ENCODE peak calls at places on chromosome 1, in eight cellular contexts. One of them, this sample, is unnamed.

GRCh38 chr1:200891774-200892157 is 2.9 kb upstream of the INAVA start:
- DNase-seq in uterus: no peak
- DNase-seq in NCI-H748 treated with DMSO at 0.1 percent for 48 hours: no peak
- DNase-seq in NCI-H2171: no peak
- DNase-seq in left cardiac atrium: no peak
- DNase-seq in stimulated activated CD8-positive, alpha-beta memory T cell treated with anti-CD3 and anti-CD28 coated beads, Interleukin-4, amount 100 ng/mL, for 1 hour: no peak
- DNase-seq in T-helper 22 cell: no peak
- DNase-seq in hepatocyte: peak
- DNase-seq in this sample: no peak

GRCh38 chr1:21510113-21510493 is 880 bp downstream of the ALPL start:
- DNase-seq in uterus: no peak
- DNase-seq in NCI-H748 treated with DMSO at 0.1 percent for 48 hours: no peak
- DNase-seq in NCI-H2171: no peak
- DNase-seq in left cardiac atrium: no peak
- DNase-seq in stimulated activated CD8-positive, alpha-beta memory T cell treated with anti-CD3 and anti-CD28 coated beads, Interleukin-4, amount 100 ng/mL, for 1 hour: no peak
- DNase-seq in T-helper 22 cell: no peak
- DNase-seq in hepatocyte: no peak
- DNase-seq in this sample: no peak

GRCh38 chr1:94383966-94384408 is 34.2 kb upstream of the ABCD3 start:
- DNase-seq in uterus: no peak
- DNase-seq in NCI-H748 treated with DMSO at 0.1 percent for 48 hours: no peak
- DNase-seq in NCI-H2171: no peak
- DNase-seq in left cardiac atrium: no peak
- DNase-seq in stimulated activated CD8-positive, alpha-beta memory T cell treated with anti-CD3 and anti-CD28 coated beads, Interleukin-4, amount 100 ng/mL, for 1 hour: no peak
- DNase-seq in T-helper 22 cell: no peak
- DNase-seq in hepatocyte: peak
- DNase-seq in this sample: no peak

GRCh38 chr1:5994713-5995621 is 2.7 kb upstream of the NPHP4 start:
- DNase-seq in uterus: no peak
- DNase-seq in NCI-H748 treated with DMSO at 0.1 percent for 48 hours: no peak
- DNase-seq in NCI-H2171: no peak
- DNase-seq in left cardiac atrium: no peak
- DNase-seq in stimulated activated CD8-positive, alpha-beta memory T cell treated with anti-CD3 and anti-CD28 coated beads, Interleukin-4, amount 100 ng/mL, for 1 hour: peak
- DNase-seq in T-helper 22 cell: peak
- DNase-seq in hepatocyte: no peak
- DNase-seq in this sample: no peak

GRCh38 chr1:145960468-145961108 is 2.8 kb upstream of the LIX1L start:
- DNase-seq in uterus: peak
- DNase-seq in NCI-H748 treated with DMSO at 0.1 percent for 48 hours: peak
- DNase-seq in NCI-H2171: peak
- DNase-seq in left cardiac atrium: peak
- DNase-seq in stimulated activated CD8-positive, alpha-beta memory T cell treated with anti-CD3 and anti-CD28 coated beads, Interleukin-4, amount 100 ng/mL, for 1 hour: no peak
- DNase-seq in T-helper 22 cell: peak
- DNase-seq in hepatocyte: peak
- DNase-seq in this sample: peak

GRCh38 chr1:89604414-89604735 is 28.5 kb upstream of the LRRC8C start:
- DNase-seq in uterus: peak
- DNase-seq in NCI-H748 treated with DMSO at 0.1 percent for 48 hours: no peak
- DNase-seq in NCI-H2171: no peak
- DNase-seq in left cardiac atrium: no peak
- DNase-seq in stimulated activated CD8-positive, alpha-beta memory T cell treated with anti-CD3 and anti-CD28 coated beads, Interleukin-4, amount 100 ng/mL, for 1 hour: no peak
- DNase-seq in T-helper 22 cell: no peak
- DNase-seq in hepatocyte: no peak
- DNase-seq in this sample: no peak

GRCh38 chr1:84301759-84302380 is 362 bp downstream of the SAMD13 start:
- DNase-seq in uterus: no peak
- DNase-seq in NCI-H748 treated with DMSO at 0.1 percent for 48 hours: peak
- DNase-seq in NCI-H2171: no peak
- DNase-seq in left cardiac atrium: no peak
- DNase-seq in stimulated activated CD8-positive, alpha-beta memory T cell treated with anti-CD3 and anti-CD28 coated beads, Interleukin-4, amount 100 ng/mL, for 1 hour: no peak
- DNase-seq in T-helper 22 cell: no peak
- DNase-seq in hepatocyte: no peak
- DNase-seq in this sample: no peak

GRCh38 chr1:186102559-186103148 is 272.4 kb downstream of the TPR start:
- DNase-seq in uterus: no peak
- DNase-seq in NCI-H748 treated with DMSO at 0.1 percent for 48 hours: no peak
- DNase-seq in NCI-H2171: no peak
- DNase-seq in left cardiac atrium: peak
- DNase-seq in stimulated activated CD8-positive, alpha-beta memory T cell treated with anti-CD3 and anti-CD28 coated beads, Interleukin-4, amount 100 ng/mL, for 1 hour: no peak
- DNase-seq in T-helper 22 cell: no peak
- DNase-seq in hepatocyte: peak
- DNase-seq in this sample: no peak

GRCh38 chr1:185813401-185813979 is 79.3 kb downstream of the HMCN1 start:
- DNase-seq in uterus: no peak
- DNase-seq in NCI-H748 treated with DMSO at 0.1 percent for 48 hours: peak
- DNase-seq in NCI-H2171: peak
- DNase-seq in left cardiac atrium: no peak
- DNase-seq in stimulated activated CD8-positive, alpha-beta memory T cell treated with anti-CD3 and anti-CD28 coated beads, Interleukin-4, amount 100 ng/mL, for 1 hour: no peak
- DNase-seq in T-helper 22 cell: no peak
- DNase-seq in hepatocyte: peak
- DNase-seq in this sample: peak

GRCh38 chr1:114352797-114353196 is 158.2 kb downstream of the TRIM33 start:
- DNase-seq in uterus: no peak
- DNase-seq in NCI-H748 treated with DMSO at 0.1 percent for 48 hours: no peak
- DNase-seq in NCI-H2171: peak
- DNase-seq in left cardiac atrium: no peak
- DNase-seq in stimulated activated CD8-positive, alpha-beta memory T cell treated with anti-CD3 and anti-CD28 coated beads, Interleukin-4, amount 100 ng/mL, for 1 hour: no peak
- DNase-seq in T-helper 22 cell: no peak
- DNase-seq in hepatocyte: no peak
- DNase-seq in this sample: peak